ENCODE peak calls at places on chromosomes 4 and X, in five cellular contexts. R is H1, O is GM12878, E is K562, M is A549. Q is an unnamed sample.

GRCh38 chrX:141405878-141406492 is 163.7 kb upstream of the SPANXC start:
- DNase-seq in O (no peak), E (no peak), M (peak), R (no peak), Q (no peak)

GRCh38 chr4:41360911-41361830 is 104.4 kb downstream of the UCHL1 start:
- DNase-seq in R (peak), E (no peak), O (no peak), M (peak), Q (no peak)

GRCh38 chr4:67475155-67475554 is 70.1 kb downstream of the CENPC start:
- DNase-seq in E (no peak), M (no peak), R (no peak), O (no peak), Q (no peak)

GRCh38 chr4:175986-176385 is 51.7 kb downstream of the ZNF718 start:
- DNase-seq in E (no peak), O (no peak), R (no peak), M (no peak), Q (no peak)

GRCh38 chr4:151197258-151197657 is 79.7 kb upstream of the PRSS48 start:
- DNase-seq in M (no peak), E (no peak), R (no peak), O (no peak), Q (no peak)

GRCh38 chrX:154603438-154604430 is 15.3 kb downstream of the CTAG1B start:
- DNase-seq in R (no peak), E (no peak), M (peak), O (no peak), Q (no peak)

GRCh38 chr4:41257257-41257900 is 651 bp downstream of the UCHL1 start:
- DNase-seq in R (peak), E (no peak), M (peak), O (no peak), Q (no peak)

GRCh38 chr4:38173935-38174334 is 213.7 kb downstream of the PTTG2 start:
- DNase-seq in E (no peak), R (no peak), M (no peak), O (no peak), Q (no peak)

GRCh38 chr4:142824368-142824767 is 21.7 kb downstream of the INPP4B start:
- DNase-seq in O (no peak), R (no peak), M (no peak), E (no peak), Q (no peak)

GRCh38 chrX:38156838-38157237 is 63.8 kb downstream of the SRPX start:
- DNase-seq in O (no peak), E (peak), R (no peak), M (no peak), Q (no peak)

GRCh38 chr4:13511101-13511500 is 27.0 kb upstream of the RAB28 start:
- DNase-seq in R (no peak), M (no peak), O (no peak), E (no peak), Q (no peak)

GRCh38 chrX:69318651-69319305 is 153.5 kb upstream of the PJA1 start:
- DNase-seq in E (no peak), R (no peak), M (no peak), O (no peak), Q (no peak)

GRCh38 chr4:4592414-4592813 is 50.6 kb upstream of the STX18 start:
- DNase-seq in O (no peak), M (no peak), R (no peak), E (no peak), Q (no peak)

GRCh38 chr4:155696226-155696625 is 29.6 kb downstream of the GUCY1A1 start:
- DNase-seq in E (no peak), R (no peak), O (no peak), M (no peak), Q (no peak)

GRCh38 chr4:182764642-182765041 is 152.5 kb downstream of the DCTD start:
- DNase-seq in R (no peak), M (no peak), E (no peak), O (no peak), Q (no peak)

GRCh38 chr4:14449308-14449707 is 553.0 kb upstream of the CPEB2 start:
- DNase-seq in O (no peak), E (no peak), M (no peak), R (no peak), Q (no peak)

GRCh38 chrX:88325634-88326033 is 421.4 kb upstream of the CPXCR1 start:
- DNase-seq in R (no peak), M (no peak), O (no peak), E (no peak), Q (no peak)

GRCh38 chrX:72294497-72294896 is 11.2 kb downstream of the CITED1 start:
- DNase-seq in O (no peak), E (no peak), M (no peak), R (no peak), Q (no peak)

GRCh38 chrX:65731684-65732289 is 64.3 kb downstream of the MSN start:
- DNase-seq in M (no peak), R (no peak), E (no peak), O (no peak), Q (no peak)

GRCh38 chr4:88138561-88138960 is 19.9 kb downstream of the ABCG2 start:
- DNase-seq in O (no peak), M (peak), R (no peak), E (no peak), Q (no peak)

GRCh38 chrX:48003367-48003757 is 427 bp downstream of the ZNF182 start:
- DNase-seq in O (no peak), M (no peak), R (no peak), E (peak), Q (no peak)

GRCh38 chrX:3550160-3550765 is 163.2 kb downstream of the PRKX start:
- DNase-seq in E (peak), R (peak), O (no peak), M (peak), Q (no peak)

GRCh38 chr4:143224255-143224654 is 39.5 kb downstream of the USP38 start:
- DNase-seq in E (no peak), M (no peak), O (no peak), R (no peak), Q (no peak)

GRCh38 chr4:187547281-187547680 is 448.3 kb upstream of the ZFP42 start:
- DNase-seq in O (no peak), R (no peak), E (no peak), M (no peak), Q (no peak)

GRCh38 chr4:102828497-102828808 is 1.1 kb upstream of the UBE2D3 start:
- DNase-seq in O (no peak), M (no peak), E (no peak), R (no peak), Q (no peak)

GRCh38 chrX:73852022-73852421 is 289.0 kb downstream of the CHIC1 start:
- DNase-seq in R (no peak), M (no peak), O (no peak), E (no peak), Q (no peak)

GRCh38 chr4:37890501-37891220 is at the start of gene TBC1D1:
- DNase-seq in R (peak), M (peak), O (no peak), E (no peak), Q (no peak)

GRCh38 chrX:48540015-48540350 is 469 bp downstream of the TBC1D25 start:
- DNase-seq in R (no peak), M (no peak), O (no peak), E (peak), Q (peak)

GRCh38 chr4:54228064-54228527 is 997 bp upstream of the PDGFRA start:
- DNase-seq in R (peak), E (peak), M (peak), O (no peak), Q (peak)

GRCh38 chrX:57587062-57587461 is 4.7 kb upstream of the ZXDB start:
- DNase-seq in M (no peak), E (no peak), O (no peak), R (no peak), Q (no peak)

GRCh38 chrX:1476682-1477081 is 24.0 kb upstream of the ASMTL start:
- DNase-seq in E (no peak), O (no peak), R (peak), M (no peak), Q (no peak)

GRCh38 chr4:52864816-52865215 is 2.7 kb downstream of the RASL11B start:
- DNase-seq in R (no peak), E (no peak), M (no peak), O (no peak), Q (no peak)

GRCh38 chrX:46294234-46294633 is 251.0 kb downstream of the ZNF674 start:
- DNase-seq in O (no peak), M (no peak), E (no peak), R (no peak), Q (no peak)

GRCh38 chr4:111793686-111794085 is 351.6 kb upstream of the FAM241A start:
- DNase-seq in R (no peak), M (no peak), O (no peak), E (no peak), Q (no peak)

GRCh38 chrX:120419465-120419864 is 49.6 kb downstream of the LAMP2 start:
- DNase-seq in E (no peak), M (no peak), R (no peak), O (no peak), Q (no peak)

GRCh38 chrX:110204986-110205385 is 112.9 kb downstream of the AMMECR1 start:
- DNase-seq in O (no peak), E (no peak), M (no peak), R (no peak), Q (no peak)

GRCh38 chrX:134572816-134573682 is 85.2 kb downstream of the PLAC1 start:
- DNase-seq in E (no peak), O (no peak), R (no peak), M (peak), Q (no peak)

GRCh38 chr4:75370582-75370981 is 143.6 kb downstream of the RCHY1 start:
- DNase-seq in M (no peak), E (no peak), O (no peak), R (no peak), Q (no peak)

GRCh38 chr4:7693711-7694110 is 245.9 kb downstream of the AFAP1 start:
- DNase-seq in R (no peak), M (no peak), E (no peak), O (no peak), Q (no peak)
- TF ChIP-seq HDAC2 in R (no peak), M (no peak), E (no peak), O (no peak), Q (no peak)

GRCh38 chrX:97016106-97016505 is 132.4 kb downstream of the RPA4 start:
- DNase-seq in M (no peak), E (no peak), O (no peak), R (no peak), Q (no peak)
- TF ChIP-seq CTCF in M (peak), E (no peak), O (no peak), R (no peak), Q (no peak)

GRCh38 chr4:86496094-86497060 is 97.7 kb upstream of the PTPN13 start:
- DNase-seq in O (no peak), M (peak), R (no peak), E (peak), Q (no peak)
- TF ChIP-seq HDAC2 in O (no peak), M (no peak), R (no peak), E (no peak), Q (no peak)

DNA sequence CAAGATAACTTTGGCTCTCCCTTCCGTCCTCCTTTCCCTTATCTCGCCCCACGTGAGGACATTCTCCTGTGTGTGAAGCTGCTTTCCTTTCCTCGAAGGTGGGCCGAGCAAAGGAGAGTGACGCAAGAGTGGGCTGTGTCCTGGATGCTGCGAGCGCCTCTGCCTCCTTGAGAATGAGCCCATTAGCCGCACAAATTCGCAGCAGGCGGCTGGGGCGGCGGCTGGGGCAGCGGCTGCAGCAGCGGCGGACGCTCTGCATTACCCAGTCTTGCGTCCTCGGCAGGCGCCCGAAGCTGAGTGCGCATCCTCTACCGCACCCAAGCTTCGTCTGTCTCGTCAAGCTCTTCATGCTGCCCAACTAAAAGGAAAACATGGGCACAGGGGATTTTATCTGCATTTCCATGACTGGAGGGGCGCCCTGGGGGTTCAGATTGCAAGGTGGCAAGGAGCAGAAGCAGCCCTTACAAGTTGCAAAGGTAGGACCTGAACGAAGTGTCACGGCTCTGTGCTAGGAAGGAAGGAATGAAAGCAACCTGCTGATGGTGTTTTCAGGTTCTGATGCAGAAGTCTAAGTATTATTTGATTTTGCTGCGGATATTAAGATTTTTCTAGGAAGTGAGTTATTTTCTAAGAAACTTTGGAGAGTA is at the start of gene SYNPO2:
- DNase-seq in O (no peak), E (peak), M (peak), R (peak), Q (no peak)
- TF ChIP-seq CTCF in O (no peak), E (no peak), M (no peak), R (no peak), Q (no peak)

GRCh38 chr4:126023946-126024345 is 709.2 kb downstream of the FAT4 start:
- DNase-seq in M (no peak), R (no peak), O (no peak), E (no peak), Q (no peak)
- TF ChIP-seq HDAC2 in M (no peak), R (no peak), O (no peak), E (no peak), Q (no peak)

GRCh38 chr4:24195976-24196736 is 306.3 kb upstream of the PPARGC1A start:
- DNase-seq in O (no peak), R (no peak), M (no peak), E (no peak), Q (no peak)
- TF ChIP-seq CTCF in O (no peak), R (peak), M (no peak), E (no peak), Q (peak)

DNA sequence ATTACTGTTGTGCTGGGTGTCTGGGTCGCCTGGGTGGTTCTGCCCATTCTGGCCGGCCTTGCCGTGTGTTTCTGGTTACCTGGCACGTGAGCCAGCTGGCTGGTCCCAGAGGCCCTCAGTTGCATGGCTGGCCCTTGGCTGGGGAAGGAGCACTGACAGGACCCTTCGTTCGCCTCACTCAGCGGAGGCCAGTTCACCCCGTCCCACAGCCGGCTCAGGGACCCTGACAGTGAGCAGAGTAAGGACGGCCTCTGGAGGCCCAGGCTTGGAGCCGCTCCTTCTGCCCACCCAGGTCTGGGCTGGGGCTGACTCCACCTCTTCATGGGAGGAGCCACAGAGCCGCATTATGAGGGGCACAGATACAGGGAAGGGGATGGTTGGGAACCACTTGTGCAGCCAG is 20.3 kb upstream of the HGFAC start:
- DNase-seq in M (no peak), E (no peak), O (no peak), R (no peak), Q (no peak)
- TF ChIP-seq HDAC2 in M (no peak), E (no peak), O (no peak), R (no peak), Q (no peak)

GRCh38 chr4:139763668-139764067 is 98.0 kb downstream of the MGST2 start:
- DNase-seq in M (no peak), E (no peak), R (no peak), O (no peak), Q (no peak)

GRCh38 chr4:139760558-139760957 is 94.9 kb downstream of the MGST2 start:
- DNase-seq in O (no peak), E (no peak), M (no peak), R (no peak), Q (no peak)

GRCh38 chr4:139763205-139763604 is 97.6 kb downstream of the MGST2 start:
- DNase-seq in E (no peak), R (no peak), O (no peak), M (no peak), Q (no peak)

GRCh38 chr4:139762715-139763114 is 97.1 kb downstream of the MGST2 start:
- DNase-seq in E (no peak), O (no peak), R (no peak), M (no peak), Q (no peak)

DNA sequence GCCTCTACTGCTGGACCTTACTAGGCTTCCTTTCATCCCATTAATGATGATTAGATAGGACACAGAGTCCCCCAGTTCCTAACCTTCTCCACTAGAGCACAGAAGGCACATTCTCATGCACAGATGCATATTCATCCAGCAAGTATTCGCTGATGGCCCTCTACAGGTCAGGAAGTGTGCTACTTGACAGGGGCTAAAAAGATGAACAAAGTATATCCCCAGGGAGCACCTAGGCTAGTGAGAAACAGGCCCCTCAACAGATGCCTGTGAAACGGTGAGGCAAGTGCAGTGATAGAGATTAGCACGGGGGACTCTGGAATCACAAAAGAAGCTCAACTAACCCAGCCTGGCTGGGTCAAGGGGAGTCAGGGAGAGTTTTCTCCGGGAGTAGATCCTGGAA is 95.8 kb downstream of the MGST2 start:
- DNase-seq in M (peak), O (no peak), R (no peak), E (peak), Q (peak)
- TF ChIP-seq CTCF in M (no peak), O (peak), R (no peak), E (peak), Q (peak)

GRCh38 chr4:8858925-8859210 is 12.8 kb downstream of the HMX1 start:
- DNase-seq in E (no peak), O (no peak), R (no peak), M (no peak), Q (no peak)

GRCh38 chr4:8860892-8861575 is 10.6 kb downstream of the HMX1 start:
- DNase-seq in M (no peak), O (no peak), E (no peak), R (peak), Q (no peak)

GRCh38 chr4:8859550-8860095 is 12.0 kb downstream of the HMX1 start:
- DNase-seq in E (no peak), R (peak), M (no peak), O (no peak), Q (no peak)

GRCh38 chr4:8861576-8862279 is 9.9 kb downstream of the HMX1 start:
- DNase-seq in R (no peak), O (no peak), M (no peak), E (no peak), Q (no peak)

DNA sequence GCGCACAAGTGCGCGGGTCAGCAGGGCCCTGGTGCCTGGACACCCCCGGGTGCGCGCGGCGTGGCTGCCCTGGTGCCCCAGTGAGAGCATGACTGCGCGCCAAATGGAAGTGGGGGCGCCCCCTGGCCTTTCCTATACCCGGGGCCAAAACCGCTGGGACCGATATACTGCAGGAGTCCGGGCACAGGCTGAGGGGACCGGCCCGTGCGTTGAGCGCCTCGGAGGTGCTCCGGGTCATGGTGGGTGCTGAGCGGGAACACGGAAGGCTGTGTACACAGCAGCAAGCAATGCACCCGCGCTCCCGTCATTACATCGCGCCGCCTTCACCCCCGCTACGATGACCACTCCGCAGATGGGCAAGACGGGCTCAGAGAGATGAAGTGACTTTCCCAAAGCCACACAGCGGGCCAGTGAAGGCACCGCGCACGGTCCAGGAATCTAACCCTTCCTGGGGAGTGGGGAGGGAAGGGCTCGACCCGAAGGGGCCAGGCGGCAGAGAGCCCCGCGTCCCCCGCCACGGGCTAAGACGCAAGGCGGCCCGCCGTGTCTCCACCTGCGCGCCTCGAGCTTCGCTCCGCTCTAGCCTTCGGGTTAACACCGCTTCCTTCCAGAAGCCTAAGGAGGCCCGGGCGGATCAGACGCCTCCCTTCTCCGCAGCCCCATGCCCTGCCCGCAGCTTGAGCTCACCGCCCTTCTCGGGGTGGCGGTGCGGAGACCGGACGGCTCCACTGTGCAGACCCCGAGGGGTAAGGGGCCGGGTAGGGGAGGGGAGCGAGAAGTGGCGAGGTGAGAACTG is 11.3 kb downstream of the HMX1 start:
- DNase-seq in E (no peak), R (peak), M (no peak), O (no peak), Q (no peak)
- TF ChIP-seq HDAC2 in E (no peak), R (no peak), M (no peak), O (no peak), Q (no peak)

Q was measured in HepG2.